ENCODE peak calls at places on chromosomes 4 and X, in ten cellular contexts. V is colonic mucosa; T is fibroblast of mammary gland; X is GM20000; E is cardiac fibroblast; Y is nephron progenitor cell; R is ascending aorta; O is fibroblast of lung; N is CD4-positive, alpha-beta T cell; W is upper lobe of left lung. G is an unnamed sample.

GRCh38 chr4:110165382-110166285 is 32.8 kb downstream of the ELOVL6 start:
- DNase-seq in X (peak), N (peak), V (peak), R (no peak), Y (peak), O (peak), T (peak), W (no peak), E (peak), G (no peak)

GRCh38 chr4:125314676-125315570 is at the start of gene FAT4:
- DNase-seq in R (peak), E (peak), O (peak), N (no peak), V (peak), X (peak), Y (peak), T (peak), W (peak), G (peak)

GRCh38 chrX:10052906-10053625 is 85.9 kb downstream of the CLDN34 start:
- DNase-seq in O (no peak), X (no peak), W (no peak), E (peak), Y (no peak), T (no peak), R (no peak), N (no peak), V (no peak), G (no peak)

GRCh38 chrX:134718329-134719317 is 60.4 kb upstream of the PLAC1 start:
- DNase-seq in V (no peak), T (peak), E (peak), W (peak), N (no peak), Y (no peak), R (no peak), X (no peak), O (peak), G (no peak)

GRCh38 chr4:85005865-85006377 is 39.4 kb upstream of the WDFY3 start:
- DNase-seq in R (no peak), E (peak), W (no peak), V (no peak), T (peak), N (no peak), O (peak), X (no peak), Y (no peak), G (no peak)

GRCh38 chr4:158182736-158183135 is 9.9 kb upstream of the GASK1B start:
- DNase-seq in Y (no peak), E (no peak), T (no peak), O (no peak), W (no peak), R (no peak), V (no peak), N (no peak), X (no peak), G (no peak)

GRCh38 chr4:165493359-165493758 is 114.6 kb downstream of the CPE start:
- DNase-seq in E (peak), Y (peak), N (peak), V (peak), T (peak), R (no peak), W (peak), X (peak), O (peak), G (peak)

GRCh38 chr4:7828011-7828720 is 111.5 kb downstream of the AFAP1 start:
- DNase-seq in W (peak), V (peak), O (peak), N (peak), E (peak), Y (peak), X (peak), T (peak), R (peak), G (no peak)

GRCh38 chrX:68699960-68700746 is 52.7 kb downstream of the STARD8 start:
- DNase-seq in O (no peak), V (no peak), T (peak), X (no peak), R (no peak), W (no peak), N (no peak), E (peak), Y (no peak), G (no peak)

GRCh38 chr4:71446479-71447081 is 107.8 kb downstream of the SLC4A4 start:
- DNase-seq in N (no peak), T (no peak), Y (no peak), E (no peak), V (no peak), O (no peak), R (no peak), W (no peak), X (no peak), G (no peak)

GRCh38 chrX:48897157-48897620 is 379 bp downstream of the TIMM17B start:
- DNase-seq in N (no peak), Y (peak), X (no peak), T (peak), E (peak), W (peak), O (peak), V (peak), R (no peak), G (peak)

GRCh38 chrX:41320393-41320792 is 13.6 kb upstream of the DDX3X start:
- DNase-seq in W (no peak), O (no peak), N (no peak), E (no peak), V (no peak), T (no peak), Y (no peak), R (no peak), X (no peak), G (no peak)

GRCh38 chr4:7665321-7665720 is 230.6 kb upstream of the PSAPL1 start:
- DNase-seq in T (no peak), R (no peak), V (no peak), N (no peak), O (no peak), W (no peak), X (no peak), E (no peak), Y (no peak), G (no peak)

GRCh38 chr4:24768604-24769003 is 26.8 kb upstream of the SOD3 start:
- DNase-seq in X (peak), Y (no peak), V (no peak), W (no peak), N (no peak), T (no peak), R (no peak), E (no peak), O (no peak), G (no peak)

GRCh38 chr4:143389543-143390195 is 53.0 kb downstream of the GAB1 start:
- DNase-seq in V (no peak), R (no peak), N (no peak), T (peak), W (no peak), X (no peak), O (peak), E (peak), Y (no peak), G (no peak)

GRCh38 chr4:112361181-112361791 is 64.1 kb downstream of the ALPK1 start:
- DNase-seq in E (peak), V (no peak), W (no peak), O (no peak), X (no peak), Y (no peak), N (no peak), R (no peak), T (peak), G (no peak)

GRCh38 chr4:179040259-179040658 is 1598.0 kb upstream of the AGA start:
- DNase-seq in V (no peak), T (no peak), O (no peak), Y (no peak), R (no peak), W (no peak), E (no peak), N (no peak), X (no peak), G (no peak)

GRCh38 chr4:139768913-139769312 is 103.3 kb downstream of the MGST2 start:
- DNase-seq in X (no peak), Y (no peak), V (no peak), E (no peak), W (no peak), T (peak), R (no peak), N (no peak), O (no peak), G (no peak)

GRCh38 chr4:109943745-109944144 is 31.1 kb downstream of the EGF start:
- DNase-seq in E (no peak), V (no peak), Y (no peak), O (no peak), R (no peak), X (no peak), W (no peak), N (no peak), T (no peak), G (no peak)

GRCh38 chrX:149124526-149125108 is 380.5 kb downstream of the IDS start:
- DNase-seq in R (no peak), T (no peak), W (no peak), Y (no peak), O (no peak), E (no peak), X (no peak), N (no peak), V (no peak), G (no peak)

GRCh38 chr4:81963506-81964020 is 410.2 kb downstream of the HNRNPD start:
- DNase-seq in R (no peak), N (no peak), T (no peak), W (no peak), Y (no peak), X (no peak), O (no peak), V (no peak), E (no peak), G (no peak)

GRCh38 chrX:117835034-117835433 is 281.6 kb downstream of the KLHL13 start:
- DNase-seq in R (no peak), V (no peak), T (no peak), W (no peak), N (no peak), Y (no peak), O (no peak), E (no peak), X (no peak), G (no peak)

GRCh38 chr4:30208731-30209435 is 511.3 kb upstream of the PCDH7 start:
- DNase-seq in N (no peak), X (no peak), Y (no peak), T (peak), R (no peak), E (no peak), W (no peak), O (peak), V (no peak), G (no peak)

GRCh38 chr4:19727141-19727540 is 524.6 kb upstream of the SLIT2 start:
- DNase-seq in E (no peak), N (no peak), R (no peak), O (no peak), V (no peak), W (no peak), Y (no peak), X (no peak), T (no peak), G (no peak)

GRCh38 chr4:135672202-135672601 is 1470.6 kb upstream of the PABPC4L start:
- DNase-seq in V (no peak), N (no peak), W (no peak), T (no peak), R (no peak), O (no peak), E (no peak), Y (no peak), X (no peak), G (no peak)

GRCh38 chr4:102759835-102760644 is 728 bp downstream of the MANBA start:
- DNase-seq in T (peak), N (no peak), E (peak), V (peak), W (peak), X (peak), Y (peak), R (peak), O (peak), G (no peak)

GRCh38 chrX:27008486-27008885 is 454.7 kb downstream of the PPP4R3C start:
- DNase-seq in N (no peak), W (no peak), V (no peak), Y (no peak), X (no peak), E (no peak), T (no peak), R (no peak), O (no peak), G (no peak)

GRCh38 chr4:136754810-136755530 is 777.3 kb downstream of the PCDH18 start:
- DNase-seq in N (no peak), E (no peak), O (no peak), V (no peak), W (no peak), R (no peak), T (no peak), X (no peak), Y (no peak), G (no peak)

GRCh38 chrX:142251665-142252064 is 46.6 kb upstream of the MAGEC2 start:
- DNase-seq in T (no peak), O (no peak), N (no peak), E (no peak), X (no peak), R (no peak), Y (no peak), W (no peak), V (no peak), G (no peak)

GRCh38 chr4:4659871-4660651 is 118.2 kb upstream of the STX18 start:
- DNase-seq in X (no peak), T (peak), N (no peak), W (no peak), O (peak), R (no peak), E (peak), Y (no peak), V (no peak), G (no peak)

GRCh38 chr4:11693693-11694092 is 265.0 kb upstream of the HS3ST1 start:
- DNase-seq in X (no peak), T (no peak), O (no peak), Y (no peak), E (no peak), R (no peak), W (no peak), N (no peak), V (no peak), G (no peak)

GRCh38 chr4:147782087-147782781 is 50.3 kb downstream of the ARHGAP10 start:
- DNase-seq in X (no peak), O (peak), R (no peak), N (no peak), E (peak), V (no peak), Y (no peak), W (no peak), T (peak), G (no peak)

GRCh38 chr4:3481113-3481531 is 18.0 kb downstream of the DOK7 start:
- DNase-seq in X (no peak), V (no peak), E (no peak), W (no peak), Y (no peak), O (no peak), T (no peak), N (no peak), R (no peak), G (no peak)

GRCh38 chr4:27278615-27279014 is 418.0 kb downstream of the STIM2 start:
- DNase-seq in E (no peak), Y (peak), N (no peak), R (no peak), W (no peak), X (peak), O (peak), V (peak), T (peak), G (peak)

GRCh38 chrX:11341274-11342256 is 48.4 kb downstream of the AMELX start:
- DNase-seq in N (no peak), W (peak), O (peak), E (peak), R (peak), Y (no peak), X (peak), V (peak), T (peak), G (no peak)

GRCh38 chr4:19659131-19659530 is 592.6 kb upstream of the SLIT2 start:
- DNase-seq in T (no peak), W (no peak), N (no peak), X (no peak), E (no peak), O (no peak), V (no peak), R (no peak), Y (no peak), G (no peak)

DNA sequence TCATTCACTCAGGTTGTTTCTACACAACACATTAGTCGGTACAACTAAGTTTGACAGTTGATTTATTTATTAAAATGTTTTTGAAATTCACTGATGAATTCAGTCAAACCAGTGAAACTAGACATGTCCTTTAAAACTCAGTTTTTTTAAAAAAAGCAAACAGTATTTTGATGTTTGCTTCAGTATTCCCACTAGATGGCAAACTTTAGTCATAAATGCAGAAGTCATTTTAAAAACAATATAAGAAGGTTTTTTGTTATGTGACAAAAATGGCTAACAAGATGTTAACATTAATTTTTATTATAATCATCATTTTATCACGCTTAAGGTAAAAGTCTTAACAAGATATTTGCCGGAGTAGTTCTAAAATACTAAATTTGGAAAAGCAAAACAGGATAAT is 1337.8 kb upstream of the DIAPH2 start:
- DNase-seq in Y (no peak), N (no peak), E (peak), X (no peak), O (peak), R (no peak), V (no peak), T (peak), W (no peak), G (no peak)
- TF ChIP-seq CTCF in Y (peak), N (no peak), E (no peak), X (no peak), O (no peak), R (no peak), V (no peak), T (peak), W (no peak), G (peak)

GRCh38 chr4:63529581-63529980 is 879.7 kb downstream of the TECRL start:
- DNase-seq in T (no peak), O (no peak), V (no peak), X (no peak), E (no peak), N (no peak), W (no peak), R (no peak), Y (no peak), G (no peak)

GRCh38 chr4:63524764-63525163 is 884.5 kb downstream of the TECRL start:
- DNase-seq in Y (no peak), E (no peak), W (no peak), V (no peak), R (no peak), T (no peak), O (no peak), X (no peak), N (no peak), G (no peak)

GRCh38 chr4:63526251-63526650 is 883.0 kb downstream of the TECRL start:
- DNase-seq in N (no peak), T (no peak), X (no peak), V (no peak), Y (no peak), E (no peak), O (no peak), R (no peak), W (no peak), G (no peak)

GRCh38 chr4:63528592-63528991 is 880.7 kb downstream of the TECRL start:
- DNase-seq in Y (no peak), E (peak), R (no peak), T (no peak), X (no peak), N (no peak), O (no peak), W (no peak), V (no peak), G (no peak)
- TF ChIP-seq CTCF in Y (no peak), E (no peak), R (no peak), T (no peak), X (no peak), N (no peak), O (no peak), W (no peak), V (no peak), G (peak)

DNA sequence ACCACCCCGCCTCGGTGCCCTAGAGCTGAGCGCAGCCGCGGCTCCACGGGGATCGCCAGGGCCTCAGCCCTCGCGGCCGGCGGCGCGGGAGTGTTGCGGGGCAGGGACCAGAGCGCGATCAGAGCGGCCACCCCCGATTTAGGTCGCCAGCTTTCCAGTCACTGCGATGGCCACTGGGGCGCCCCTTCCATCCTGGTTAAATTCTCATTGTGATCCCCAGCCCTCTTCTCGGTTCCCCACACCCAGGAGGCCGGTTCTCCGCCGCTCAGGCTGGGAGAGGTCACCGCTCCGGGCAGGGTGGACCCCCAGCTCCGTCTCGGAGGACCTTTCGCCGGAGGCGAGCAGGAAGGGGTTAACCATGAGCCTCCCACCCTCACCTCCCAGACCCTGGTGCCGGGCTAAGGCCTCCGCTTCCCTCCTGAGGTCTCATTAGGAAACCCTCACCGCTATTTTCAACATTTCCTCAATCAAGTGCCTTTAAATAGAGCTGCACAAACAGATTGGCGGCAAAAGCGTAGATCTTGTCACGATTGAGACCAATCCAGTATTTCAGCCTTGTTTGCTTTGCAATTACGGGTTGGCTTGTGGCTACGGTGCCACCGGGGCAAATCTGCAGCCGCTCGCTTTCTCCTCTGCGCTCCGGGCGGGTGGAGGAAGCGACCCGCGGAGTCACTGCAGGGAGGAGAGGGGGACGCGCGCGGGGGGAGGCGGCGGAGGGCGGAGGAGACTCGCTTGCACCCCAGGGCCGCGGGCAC is 8.3 kb upstream of the HAND2 start:
- DNase-seq in E (peak), O (no peak), V (no peak), X (peak), R (no peak), N (no peak), W (no peak), Y (peak), T (peak), G (no peak)
- TF ChIP-seq CTCF in E (no peak), O (no peak), V (no peak), X (no peak), R (no peak), N (no peak), W (no peak), Y (no peak), T (no peak), G (no peak)

GRCh38 chr4:53474178-53474577 is 96.7 kb downstream of the FIP1L1 start:
- DNase-seq in O (no peak), E (no peak), V (no peak), R (no peak), N (no peak), X (no peak), T (no peak), W (no peak), Y (no peak), G (no peak)

GRCh38 chr4:53477038-53477565 is 99.7 kb downstream of the FIP1L1 start:
- DNase-seq in X (no peak), O (no peak), E (peak), T (no peak), W (no peak), N (no peak), Y (no peak), V (no peak), R (no peak), G (no peak)

GRCh38 chr4:53477666-53478065 is 100.2 kb downstream of the FIP1L1 start:
- DNase-seq in N (no peak), R (no peak), Y (no peak), E (no peak), O (no peak), T (peak), V (no peak), W (no peak), X (no peak), G (no peak)

GRCh38 chr4:53478671-53479456 is 101.4 kb downstream of the FIP1L1 start:
- DNase-seq in N (no peak), V (no peak), W (no peak), X (no peak), E (peak), O (peak), R (no peak), Y (no peak), T (peak), G (no peak)

DNA sequence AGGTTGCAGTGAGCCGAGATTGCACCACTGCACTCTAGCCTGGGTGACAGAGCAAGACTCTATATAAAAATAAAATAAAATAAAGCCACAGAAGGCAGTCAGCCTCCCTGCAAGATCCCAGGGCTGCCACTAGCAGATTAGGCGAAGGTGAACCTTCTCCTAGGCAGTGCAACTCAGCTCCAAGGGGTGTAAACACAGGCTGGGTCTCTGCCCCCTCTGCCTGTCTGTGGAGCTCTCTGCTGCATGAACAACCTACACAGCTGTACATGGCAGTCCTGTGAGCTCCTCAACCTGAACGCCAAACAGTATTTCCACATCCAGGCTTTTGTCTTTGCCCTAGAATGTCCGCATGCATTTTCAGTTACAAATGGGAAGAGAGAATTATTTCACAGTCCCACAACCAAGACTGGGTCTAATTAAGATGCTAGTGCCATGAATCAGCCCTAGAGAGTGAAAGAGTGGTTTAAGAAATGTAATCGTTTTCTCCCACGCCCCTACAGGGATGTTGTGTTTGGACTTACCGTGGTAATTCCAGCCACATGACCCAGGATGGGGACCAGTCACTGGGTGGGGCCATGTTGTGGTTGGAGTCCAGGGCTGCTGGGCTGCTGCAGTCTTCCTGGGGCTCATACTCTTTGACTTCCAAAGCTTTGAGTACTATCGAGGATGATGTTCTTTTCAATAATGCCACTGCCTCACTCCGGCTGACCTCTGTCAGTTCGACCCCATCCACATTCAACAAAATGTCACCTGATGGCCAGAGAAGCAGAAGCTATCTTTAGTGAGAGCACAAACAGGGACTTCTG is 99.0 kb downstream of the FIP1L1 start:
- DNase-seq in Y (no peak), X (no peak), E (peak), W (no peak), T (peak), V (no peak), R (no peak), N (no peak), O (peak), G (no peak)
- TF ChIP-seq CTCF in Y (no peak), X (no peak), E (no peak), W (no peak), T (no peak), V (no peak), R (no peak), N (no peak), O (no peak), G (no peak)

G was measured in progenitor cell of endocrine pancreas.